ENCODE peak calls at places on chromosomes 5 and 9, in six cellular contexts. M, X, T, L, H and Y are unnamed samples.

GRCh38 chr5:74394924-74395880 is 245.3 kb downstream of the ENC1 start:
- DNase-seq in X (no peak), M (no peak), H (no peak), T (no peak), L (peak; percentile 97), Y (peak; percentile 62)

GRCh38 chr5:173235499-173236394 is 741 bp upstream of the NKX2-5 start:
- DNase-seq in H (no peak), L (no peak), M (no peak), T (no peak), X (no peak), Y (no peak)

GRCh38 chr5:51495672-51496071 is 112.4 kb downstream of the ISL1 start:
- DNase-seq in T (peak; percentile 15), H (no peak), L (peak; percentile 86), X (peak; percentile 80), M (no peak), Y (peak; percentile 93)

GRCh38 chr5:177526791-177527190 is 10.0 kb upstream of the DDX41 start:
- DNase-seq in X (no peak), H (no peak), L (no peak), M (no peak), T (no peak), Y (no peak)

GRCh38 chr5:123087173-123088030 is 1.6 kb upstream of the PRDM6 start:
- DNase-seq in M (no peak), L (no peak), H (no peak), T (no peak), X (no peak), Y (no peak)

GRCh38 chr5:139752506-139753350 is 42.9 kb upstream of the PSD2 start:
- DNase-seq in M (no peak), L (peak; percentile 81), H (no peak), T (no peak), X (peak; percentile 83), Y (peak; percentile 59)

GRCh38 chr5:27830551-27830950 is 792.2 kb upstream of the CDH9 start:
- DNase-seq in T (peak; percentile 71), L (peak; percentile 38), X (peak; percentile 62), M (no peak), H (no peak), Y (no peak)

GRCh38 chr5:173592050-173592669 is 24.3 kb downstream of the BOD1 start:
- DNase-seq in L (no peak), X (no peak), T (no peak), M (no peak), H (no peak), Y (no peak)

GRCh38 chr5:395156-395920 is 47.6 kb upstream of the EXOC3 start:
- DNase-seq in H (no peak), X (peak; percentile 68), M (no peak), L (no peak), T (peak; percentile 72), Y (no peak)

GRCh38 chr9:114038724-114039313 is 39.3 kb downstream of the AMBP start:
- DNase-seq in H (peak; percentile 22), X (no peak), L (no peak), M (no peak), T (no peak), Y (no peak)

GRCh38 chr9:91245432-91246313 is 116.0 kb downstream of the AUH start:
- DNase-seq in X (peak; percentile 32), T (peak; percentile 29), H (no peak), M (no peak), L (peak; percentile 80), Y (no peak)

GRCh38 chr9:113579270-113580040 is 115.9 kb downstream of the RGS3 start:
- DNase-seq in H (no peak), M (peak; percentile 24), X (peak; percentile 75), T (no peak), L (no peak), Y (no peak)

GRCh38 chr9:94110821-94111252 is 26.6 kb downstream of the PTPDC1 start:
- DNase-seq in T (peak; percentile 85), X (peak; percentile 94), H (no peak), L (peak; percentile 71), M (no peak), Y (no peak)

GRCh38 chr9:113648048-113648447 is 184.5 kb downstream of the RGS3 start:
- DNase-seq in M (no peak), X (no peak), T (no peak), L (no peak), H (no peak), Y (no peak)

GRCh38 chr5:38551020-38552017 is 5.1 kb downstream of the LIFR start:
- DNase-seq in T (peak; percentile 76), M (no peak), L (peak; percentile 49), H (no peak), X (peak; percentile 60), Y (no peak)

GRCh38 chr9:21096172-21096900 is 18.6 kb upstream of the IFNB1 start:
- DNase-seq in X (peak; percentile 26), H (no peak), L (peak; percentile 78), T (peak; percentile 69), M (peak; percentile 68), Y (no peak)

GRCh38 chr5:176739461-176740051 is 70.8 kb upstream of the UNC5A start:
- DNase-seq in T (no peak), X (no peak), L (no peak), H (no peak), M (no peak), Y (no peak)

GRCh38 chr9:130834371-130835311 is at the start of gene ABL1:
- DNase-seq in H (peak; percentile 65), M (peak; percentile 63), T (peak; percentile 88), L (peak; percentile 70), X (peak; percentile 88), Y (no peak)

GRCh38 chr9:93642961-93643360 is 66.6 kb downstream of the PHF2 start:
- DNase-seq in H (no peak), T (peak; percentile 51), M (no peak), X (peak; percentile 81), L (no peak), Y (no peak)

GRCh38 chr5:68554566-68555279 is 339.2 kb downstream of the PIK3R1 start:
- DNase-seq in L (peak; percentile 14), X (peak; percentile 88), H (no peak), T (peak; percentile 88), M (no peak), Y (peak; percentile 68)

GRCh38 chr5:58786035-58786434 is 203.2 kb downstream of the RAB3C start:
- DNase-seq in X (no peak), H (no peak), M (no peak), L (no peak), T (no peak), Y (no peak)

GRCh38 chr9:109012876-109013677 is at the start of gene CTNNAL1:
- DNase-seq in H (peak; percentile 95), L (no peak), T (peak; percentile 82), X (peak; percentile 83), M (peak; percentile 78), Y (peak; percentile 51)

GRCh38 chr9:79257215-79257614 is 314.6 kb upstream of the TLE4 start:
- DNase-seq in M (no peak), H (no peak), L (no peak), T (no peak), X (peak; percentile 62), Y (no peak)

GRCh38 chr5:10233505-10233904 is 16.2 kb downstream of the ATPSCKMT start:
- DNase-seq in L (peak; percentile 47), M (no peak), T (peak; percentile 80), H (peak; percentile 49), X (peak; percentile 92), Y (peak; percentile 21)

GRCh38 chr5:168329302-168329701 is 37.9 kb downstream of the WWC1 start:
- DNase-seq in H (no peak), X (no peak), M (no peak), L (no peak), T (no peak), Y (no peak)

GRCh38 chr9:14396171-14396570 is 82.2 kb upstream of the NFIB start:
- DNase-seq in X (no peak), L (no peak), M (no peak), T (no peak), H (no peak), Y (no peak)

GRCh38 chr9:4147476-4148214 is 152.2 kb downstream of the GLIS3 start:
- DNase-seq in X (peak; percentile 46), M (no peak), L (no peak), T (no peak), H (no peak), Y (no peak)

GRCh38 chr5:156934450-156935211 is 28.4 kb downstream of the TIMD4 start:
- DNase-seq in H (no peak), M (peak; percentile 62), T (no peak), L (no peak), X (no peak), Y (no peak)
- H3K4me3 ChIP-seq in H (no peak overlapping the region), M (peak overlapping the region; percentile 25), T (no peak overlapping the region), L (no peak overlapping the region), X (no peak overlapping the region), Y (no peak overlapping the region)

DNA sequence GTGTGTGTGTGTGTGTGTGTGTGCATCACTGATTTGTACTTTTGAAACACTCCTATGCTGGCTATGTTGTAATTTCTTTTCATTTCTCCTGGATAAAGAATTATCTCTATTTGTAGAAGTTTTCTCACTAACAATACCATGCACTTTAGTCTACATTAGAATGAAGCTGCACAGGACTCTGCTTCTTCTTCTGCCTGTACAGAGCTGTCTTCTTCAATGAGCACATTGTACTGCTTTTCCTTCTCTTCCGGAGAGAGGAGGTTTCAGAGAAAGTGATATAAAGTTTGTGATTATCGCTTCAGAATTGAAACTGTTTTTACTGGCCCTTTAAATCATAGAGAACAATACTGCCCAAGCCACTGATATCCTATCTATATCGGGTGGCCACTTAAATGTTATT is 677.0 kb downstream of the NR2F1-AS1 start:
- DNase-seq in H (no peak), T (no peak), L (no peak), X (no peak), M (no peak), Y (no peak)
- H3K4me3 ChIP-seq in H (no peak overlapping the region), T (no peak overlapping the region), L (no peak overlapping the region), X (no peak overlapping the region), M (no peak overlapping the region), Y (no peak overlapping the region)

GRCh38 chr5:55988979-55989612 is 5.7 kb downstream of the IL6ST start:
- DNase-seq in H (no peak), X (no peak), T (no peak), L (no peak), M (no peak), Y (no peak)
- H3K4me3 ChIP-seq in H (no peak overlapping the region), X (peak overlapping the region; percentile 52), T (peak overlapping the region; percentile 42), L (no peak overlapping the region), M (peak overlapping the region; percentile 10), Y (no peak overlapping the region)

GRCh38 chr9:111036946-111037743 is 1.1 kb downstream of the LPAR1 start:
- DNase-seq in H (no peak), X (peak; percentile 54), L (peak; percentile 61), T (peak; percentile 55), M (no peak), Y (no peak)

GRCh38 chr9:111030492-111030891 is 7.8 kb downstream of the LPAR1 start:
- DNase-seq in M (no peak), L (no peak), T (peak; percentile 17), H (no peak), X (no peak), Y (no peak)

GRCh38 chr9:111036068-111036789 is 2.0 kb downstream of the LPAR1 start:
- DNase-seq in L (peak; percentile 56), T (peak; percentile 49), X (peak; percentile 45), M (no peak), H (peak; percentile 39), Y (no peak)

GRCh38 chr9:111034573-111035539 is 3.4 kb downstream of the LPAR1 start:
- DNase-seq in H (no peak), L (no peak), M (no peak), T (peak; percentile 51), X (no peak), Y (no peak)

DNA sequence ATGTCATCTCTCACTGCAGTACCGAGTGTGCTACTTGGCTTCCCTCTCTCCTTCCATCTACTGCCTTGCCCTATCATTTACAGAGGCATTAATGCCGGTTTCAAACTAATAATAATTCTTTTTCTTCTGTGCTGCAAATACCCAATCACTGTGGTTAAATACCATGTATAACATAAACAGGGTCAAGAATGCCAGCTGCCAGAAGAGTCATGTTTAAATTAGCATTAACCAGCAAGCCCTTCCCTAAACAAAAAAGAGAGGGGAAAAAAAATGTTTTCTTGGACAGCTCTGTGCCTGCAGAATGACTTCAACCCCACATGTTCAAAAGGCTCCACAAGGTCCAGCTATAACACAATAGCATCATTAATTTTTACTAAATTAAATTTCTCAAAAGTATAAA is 4.1 kb downstream of the LPAR1 start:
- DNase-seq in X (no peak), H (no peak), L (no peak), T (no peak), M (no peak), Y (no peak)
- H3K4me3 ChIP-seq in X (peak overlapping the region; percentile 79), H (no peak overlapping the region), L (no peak overlapping the region), T (no peak overlapping the region), M (no peak overlapping the region), Y (no peak overlapping the region)